ENCODE peak calls at places on chromosomes 5 and 9, in eight cellular contexts. O is GM04503, F is left colon, M is DMS153, N is NCI-H2227 treated with DMSO at 0.1 percent for 48 hours, J is C1 segment of cervical spinal cord, L is AG08395, Z is fibroblast of villous mesenchyme. Q is an unnamed sample.

GRCh38 chr9:755454-756381 is 85.8 kb upstream of the DMRT1 start:
- DNase-seq in M (no peak), N (no peak), J (no peak), O (peak), Z (peak), L (peak), F (no peak), Q (peak)

GRCh38 chr5:53331463-53331862 is 149.0 kb upstream of the FST start:
- DNase-seq in O (peak), F (no peak), N (no peak), J (no peak), L (peak), M (no peak), Z (peak), Q (no peak)

GRCh38 chr5:53114988-53115387 is 5.4 kb upstream of the MOCS2 start:
- DNase-seq in M (no peak), N (no peak), O (no peak), L (no peak), Z (peak), F (no peak), J (no peak), Q (no peak)

GRCh38 chr9:104286187-104286586 is 192.1 kb downstream of the SMC2 start:
- DNase-seq in Z (no peak), O (no peak), M (no peak), L (no peak), F (no peak), J (no peak), N (no peak), Q (no peak)

GRCh38 chr5:57157666-57158065 is 16.2 kb upstream of the GPBP1 start:
- DNase-seq in M (no peak), Z (no peak), O (no peak), L (no peak), J (no peak), N (no peak), F (no peak), Q (no peak)

GRCh38 chr5:113089653-113090335 is 113.2 kb downstream of the DCP2 start:
- DNase-seq in J (no peak), O (peak), Z (no peak), F (no peak), M (no peak), L (no peak), N (no peak), Q (no peak)

GRCh38 chr9:128125575-128126354 is 1.8 kb downstream of the PTGES2 start:
- DNase-seq in Z (no peak), M (no peak), L (no peak), F (peak), O (no peak), J (no peak), N (no peak), Q (no peak)

GRCh38 chr5:42491699-42492098 is 68.5 kb downstream of the GHR start:
- DNase-seq in J (no peak), Z (no peak), O (no peak), N (no peak), F (no peak), L (no peak), M (no peak), Q (no peak)

GRCh38 chr5:109852371-109853160 is 162.8 kb downstream of the MAN2A1 start:
- DNase-seq in N (no peak), F (no peak), M (no peak), O (no peak), L (peak), Z (peak), J (no peak), Q (no peak)

GRCh38 chr9:104494808-104495207 is 9.3 kb upstream of the OR13F1 start:
- DNase-seq in J (no peak), F (no peak), L (no peak), O (no peak), Z (no peak), N (no peak), M (no peak), Q (peak)

GRCh38 chr5:98454407-98454806 is 319.1 kb upstream of the RGMB start:
- DNase-seq in N (no peak), L (no peak), O (no peak), M (no peak), J (no peak), F (no peak), Z (peak), Q (no peak)

GRCh38 chr9:34628656-34629491 is at the start of gene ARID3C:
- DNase-seq in O (no peak), J (no peak), N (no peak), F (no peak), M (no peak), L (peak), Z (no peak), Q (no peak)

GRCh38 chr5:159100022-159100927 is 559 bp upstream of the EBF1 start:
- DNase-seq in O (peak), Z (peak), J (peak), M (peak), F (peak), L (peak), N (peak), Q (peak)

GRCh38 chr9:133708770-133709611 is 29.2 kb downstream of the SARDH start:
- DNase-seq in J (no peak), M (no peak), F (no peak), L (no peak), N (no peak), Z (no peak), O (no peak), Q (no peak)

GRCh38 chr9:108443741-108444140 is 412.0 kb downstream of the ACTL7B start:
- DNase-seq in F (no peak), N (no peak), L (peak), J (no peak), Z (peak), O (peak), M (no peak), Q (peak)

GRCh38 chr9:36991516-36992134 is 42.4 kb downstream of the PAX5 start:
- DNase-seq in F (no peak), N (no peak), M (no peak), J (no peak), L (no peak), O (no peak), Z (peak), Q (no peak)

GRCh38 chr9:20872340-20872977 is 159.0 kb downstream of the HACD4 start:
- DNase-seq in O (peak), F (no peak), J (no peak), M (no peak), L (peak), N (no peak), Z (peak), Q (peak)

GRCh38 chr5:80117446-80117845 is 82.3 kb downstream of the THBS4 start:
- DNase-seq in O (no peak), N (no peak), J (no peak), F (no peak), Z (no peak), L (no peak), M (no peak), Q (no peak)

GRCh38 chr9:112570731-112571167 is 84.1 kb downstream of the KIAA1958 start:
- DNase-seq in J (peak), F (no peak), N (no peak), Z (no peak), M (no peak), L (no peak), O (no peak), Q (no peak)

Q was measured in hepatic stellate cell.